ENCODE peak calls at places on chromosome 7, in ten cellular contexts. X is Caco-2; D is cardiac muscle cell; O is right lobe of liver; K is lower lobe of right lung; Z is CD8-positive, alpha-beta T cell; F is right atrium auricular region; V is psoas muscle; N is ovary; Y is heart right ventricle. I is an unnamed sample. For H3K36me3 and H3K4me1, the result is how much of the 10 kb centered on the place peaks cover.

GRCh38 chr7:87318741-87319140 is 26.7 kb upstream of the CROT start:
- DNase-seq in F (no peak), V (no peak), N (no peak), Y (no peak), K (no peak), D (no peak), Z (no peak), X (no peak), O (no peak), I (no peak)

GRCh38 chr7:46207931-46208634 is 287.0 kb upstream of the IGFBP3 start:
- DNase-seq in V (no peak), Z (no peak), K (no peak), F (no peak), N (no peak), X (no peak), O (no peak), D (no peak), Y (no peak), I (no peak)

GRCh38 chr7:107035446-107035845 is 9.1 kb upstream of the PRKAR2B start:
- DNase-seq in Z (no peak), O (no peak), F (no peak), X (no peak), D (peak), K (no peak), N (no peak), V (no peak), Y (no peak), I (no peak)

GRCh38 chr7:116052006-116052405 is 21.4 kb upstream of the TFEC start:
- DNase-seq in O (no peak), V (no peak), D (no peak), N (no peak), Z (no peak), Y (no peak), K (no peak), F (no peak), X (no peak), I (no peak)

GRCh38 chr7:100486753-100487446 is 3.2 kb downstream of the NYAP1 start:
- DNase-seq in V (no peak), O (no peak), Z (no peak), D (peak), Y (no peak), X (no peak), N (no peak), K (no peak), F (no peak), I (no peak)

GRCh38 chr7:135169936-135170222 is 628 bp downstream of the CYREN start:
- DNase-seq in O (no peak), N (no peak), V (no peak), D (no peak), Z (no peak), K (no peak), F (peak), Y (no peak), X (no peak), I (no peak)

GRCh38 chr7:83861876-83862275 is 212.9 kb upstream of the SEMA3E start:
- DNase-seq in N (no peak), V (no peak), Z (no peak), F (no peak), K (no peak), X (no peak), Y (no peak), O (no peak), D (no peak), I (no peak)

GRCh38 chr7:4712371-4713182 is 30.5 kb downstream of the FOXK1 start:
- DNase-seq in V (no peak), Y (no peak), F (no peak), K (no peak), Z (no peak), X (no peak), O (no peak), N (no peak), D (no peak), I (no peak)

GRCh38 chr7:146768941-146769340 is 652.3 kb downstream of the CNTNAP2 start:
- DNase-seq in O (no peak), N (no peak), D (no peak), Y (no peak), X (no peak), K (no peak), V (no peak), F (no peak), Z (no peak), I (no peak)

GRCh38 chr7:75625868-75626267 is 112.9 kb downstream of the HIP1 start:
- DNase-seq in N (no peak), V (no peak), Y (no peak), X (no peak), O (no peak), D (no peak), F (no peak), Z (no peak), K (no peak), I (no peak)

GRCh38 chr7:88095-88926 is 104.1 kb upstream of the FAM20C start:
- DNase-seq in K (no peak), N (peak), X (no peak), V (no peak), F (no peak), Y (no peak), D (no peak), Z (no peak), O (no peak), I (no peak)

GRCh38 chr7:277228-277627 is 12.7 kb upstream of the FOXL3 start:
- DNase-seq in Z (no peak), Y (no peak), F (no peak), N (no peak), D (no peak), O (no peak), V (no peak), K (no peak), X (no peak), I (peak)

GRCh38 chr7:105691029-105691691 is 109.9 kb upstream of the EFCAB10 start:
- DNase-seq in F (no peak), X (no peak), D (peak), N (no peak), K (no peak), O (no peak), V (no peak), Z (peak), Y (peak), I (no peak)

GRCh38 chr7:114916261-114916892 is 5.5 kb upstream of the MDFIC start:
- DNase-seq in N (no peak), F (no peak), D (no peak), Y (no peak), Z (no peak), K (no peak), V (no peak), O (no peak), X (no peak), I (no peak)

GRCh38 chr7:131489196-131489595 is 67.2 kb downstream of the PODXL start:
- DNase-seq in Z (no peak), F (no peak), Y (no peak), N (no peak), V (no peak), K (no peak), X (no peak), O (no peak), D (no peak), I (no peak)

GRCh38 chr7:121395494-121395960 is 581 bp downstream of the FAM3C start:
- DNase-seq in O (peak), D (peak), Y (peak), N (no peak), V (no peak), K (no peak), F (no peak), Z (peak), X (no peak), I (peak)

GRCh38 chr7:135710417-135711138 is 17.4 kb downstream of the SLC13A4 start:
- DNase-seq in N (no peak), O (no peak), X (peak), K (no peak), F (no peak), Z (no peak), Y (no peak), D (no peak), V (no peak), I (no peak)

GRCh38 chr7:116592445-116592844 is 67.6 kb downstream of the CAV1 start:
- DNase-seq in X (no peak), V (no peak), F (no peak), N (no peak), O (peak), D (no peak), Y (peak), K (peak), Z (no peak), I (no peak)

GRCh38 chr7:81846398-81846797 is 76.6 kb upstream of the HGF start:
- DNase-seq in F (no peak), K (no peak), D (peak), N (no peak), Y (peak), Z (no peak), O (no peak), V (no peak), X (no peak), I (no peak)

GRCh38 chr7:148914208-148914777 is 30.2 kb upstream of the EZH2 start:
- DNase-seq in Z (no peak), D (peak), X (peak), O (no peak), F (no peak), K (no peak), N (no peak), V (no peak), Y (no peak), I (no peak)

DNA sequence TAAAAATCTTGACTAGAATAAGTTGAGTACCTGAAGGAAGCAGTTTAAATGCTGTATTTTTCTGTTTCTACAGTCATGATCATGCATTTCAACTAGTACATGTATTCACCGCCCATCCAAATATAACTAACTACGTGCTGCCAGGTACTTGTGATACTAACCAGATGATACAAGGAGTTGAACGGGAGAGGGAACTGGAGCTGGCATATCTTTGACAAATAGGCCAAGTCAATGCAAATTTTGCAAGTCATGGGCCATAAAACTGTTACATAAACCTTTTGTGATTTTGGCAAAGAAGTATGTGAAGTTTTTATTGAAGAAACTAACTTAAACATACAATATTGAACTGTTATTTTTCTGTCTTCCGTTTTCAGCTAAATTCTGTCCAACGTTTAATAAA is 14.5 kb downstream of the NUP42 start:
- DNase-seq in N (no peak), D (no peak), Y (no peak), K (no peak), F (no peak), V (no peak), X (no peak), Z (no peak), O (no peak), I (no peak)
- H3K36me3 ChIP-seq in N (under half), D (under half), Y (half or more), K (half or more), F (under half), V (under half), X (under half), Z (under half), O (under half), I (half or more)

GRCh38 chr7:42907316-42907715 is 4.6 kb downstream of the C7orf25 start:
- DNase-seq in X (no peak), Z (no peak), N (no peak), V (no peak), F (no peak), O (no peak), Y (no peak), K (no peak), D (peak), I (no peak)

GRCh38 chr7:42900842-42901241 is 11.0 kb downstream of the C7orf25 start:
- DNase-seq in Y (no peak), N (no peak), X (no peak), V (no peak), K (no peak), F (no peak), D (no peak), Z (no peak), O (no peak), I (no peak)

GRCh38 chr7:42906181-42906580 is 5.7 kb downstream of the C7orf25 start:
- DNase-seq in F (no peak), N (no peak), O (no peak), X (no peak), Z (no peak), V (no peak), D (no peak), K (no peak), Y (no peak), I (no peak)

GRCh38 chr7:42902361-42902760 is 9.5 kb downstream of the C7orf25 start:
- DNase-seq in F (no peak), V (no peak), Y (no peak), Z (no peak), D (no peak), O (no peak), K (no peak), X (no peak), N (no peak), I (no peak)
- H3K4me1 ChIP-seq in F (under half), V (under half), Y (under half), Z (under half), D (under half), O (under half), K (under half), X (under half), N (under half), I (under half)

GRCh38 chr7:69211336-69211735 is 386.9 kb upstream of the AUTS2 start:
- DNase-seq in K (no peak), F (no peak), V (no peak), N (no peak), Z (no peak), D (no peak), Y (no peak), X (no peak), O (peak), I (no peak)

GRCh38 chr7:69208848-69209247 is 389.4 kb upstream of the AUTS2 start:
- DNase-seq in X (no peak), Y (no peak), V (no peak), Z (no peak), F (no peak), O (no peak), K (no peak), D (no peak), N (no peak), I (no peak)

GRCh38 chr7:69213882-69214281 is 384.4 kb upstream of the AUTS2 start:
- DNase-seq in D (no peak), X (no peak), O (no peak), Z (no peak), N (no peak), F (no peak), V (no peak), Y (no peak), K (no peak), I (no peak)

GRCh38 chr7:69211739-69212138 is 386.5 kb upstream of the AUTS2 start:
- DNase-seq in X (no peak), Z (no peak), V (no peak), O (peak), N (no peak), K (no peak), F (no peak), Y (no peak), D (no peak), I (no peak)
- TF ChIP-seq CTCF in X (no peak), Z (no peak), V (no peak), O (no peak), N (no peak), K (no peak), F (no peak), Y (no peak), D (no peak), I (no peak)

DNA sequence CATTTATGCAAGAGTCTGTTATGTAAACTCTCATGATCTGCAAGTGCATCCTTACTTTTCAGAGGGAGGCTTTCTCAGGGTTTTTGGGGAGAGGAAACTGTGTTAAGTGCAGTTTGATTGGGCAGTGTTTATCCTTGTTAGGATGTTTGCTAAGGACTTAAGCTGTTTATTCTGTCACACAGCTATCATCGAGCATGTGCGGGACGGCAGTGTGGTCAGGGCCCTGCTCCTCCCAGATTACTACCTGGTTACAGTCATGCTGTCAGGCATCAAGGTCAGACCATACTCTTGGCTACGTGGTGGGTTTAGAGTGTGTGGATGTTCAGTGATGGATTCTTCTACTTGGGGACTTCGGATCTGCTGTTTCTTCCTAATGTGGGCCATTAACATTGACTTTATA is 50.3 kb downstream of the SND1 start:
- DNase-seq in D (no peak), Y (no peak), K (no peak), Z (no peak), V (no peak), F (no peak), N (no peak), X (no peak), O (no peak), I (no peak)
- H3K36me3 ChIP-seq in D (under half), Y (half or more), K (half or more), Z (half or more), V (under half), F (half or more), N (under half), X (under half), O (under half), I (half or more)

DNA sequence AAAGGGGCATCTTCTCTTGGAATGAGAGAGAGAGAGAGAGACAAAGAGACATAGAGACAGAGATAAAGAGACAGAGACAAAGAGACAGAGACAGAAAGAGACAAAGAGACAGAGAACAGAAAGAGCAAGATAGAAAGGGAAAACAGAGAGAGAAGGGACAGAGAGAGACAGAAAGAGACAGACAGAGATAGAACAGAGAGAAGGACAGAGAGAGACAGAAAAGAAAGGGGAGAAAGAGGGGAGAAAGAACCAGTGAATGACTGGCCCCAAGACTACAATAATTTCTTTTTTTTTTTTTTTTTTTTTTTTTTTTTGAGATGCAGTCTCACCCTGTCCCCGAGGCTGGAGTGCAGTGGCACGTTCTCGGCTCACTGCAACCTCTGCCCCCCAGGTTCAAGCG is 7.6 kb downstream of the TMEM130 start:
- DNase-seq in V (no peak), N (no peak), Z (no peak), Y (no peak), D (no peak), X (no peak), F (no peak), O (no peak), K (no peak), I (no peak)
- H3K4me1 ChIP-seq in V (under half), N (under half), Z (under half), Y (under half), D (under half), X (under half), F (under half), O (under half), K (under half), I (under half)

I was measured in RWPE2.